ENCODE peak calls at places on chromosomes 4 and X, in four cellular contexts. One of them, this sample, is unnamed.

GRCh38 chrX:15072880-15073279 is 197.0 kb downstream of the ASB9 start:
- DNase-seq in activated T-cell treated with anti-CD3 and anti-CD28 coated beads for 1 hour: no peak
- DNase-seq in M059J: no peak
- DNase-seq in mesenteric fat pad: no peak
- DNase-seq in this sample: no peak

GRCh38 chr4:2898001-2898400 is 54.4 kb downstream of the ADD1 start:
- DNase-seq in activated T-cell treated with anti-CD3 and anti-CD28 coated beads for 1 hour: no peak
- DNase-seq in M059J: peak
- DNase-seq in mesenteric fat pad: no peak
- DNase-seq in this sample: no peak

GRCh38 chr4:17535906-17536305 is 20.9 kb downstream of the CLRN2 start:
- DNase-seq in activated T-cell treated with anti-CD3 and anti-CD28 coated beads for 1 hour: no peak
- DNase-seq in M059J: peak
- DNase-seq in mesenteric fat pad: no peak
- DNase-seq in this sample: no peak

GRCh38 chr4:111675746-111676145 is 469.5 kb upstream of the FAM241A start:
- DNase-seq in activated T-cell treated with anti-CD3 and anti-CD28 coated beads for 1 hour: no peak
- DNase-seq in M059J: no peak
- DNase-seq in mesenteric fat pad: no peak
- DNase-seq in this sample: no peak

GRCh38 chr4:127533028-127533700 is 99.6 kb upstream of the INTU start:
- DNase-seq in activated T-cell treated with anti-CD3 and anti-CD28 coated beads for 1 hour: no peak
- DNase-seq in M059J: no peak
- DNase-seq in mesenteric fat pad: no peak
- DNase-seq in this sample: no peak

GRCh38 chr4:47860305-47860704 is 22.4 kb upstream of the CORIN start:
- DNase-seq in activated T-cell treated with anti-CD3 and anti-CD28 coated beads for 1 hour: no peak
- DNase-seq in M059J: no peak
- DNase-seq in mesenteric fat pad: no peak
- DNase-seq in this sample: no peak

GRCh38 chr4:39415678-39416283 is 9.1 kb downstream of the KLB start:
- DNase-seq in activated T-cell treated with anti-CD3 and anti-CD28 coated beads for 1 hour: no peak
- DNase-seq in M059J: no peak
- DNase-seq in mesenteric fat pad: no peak
- DNase-seq in this sample: no peak

GRCh38 chrX:133335027-133335426 is 80.3 kb downstream of the GPC4 start:
- DNase-seq in activated T-cell treated with anti-CD3 and anti-CD28 coated beads for 1 hour: no peak
- DNase-seq in M059J: peak
- DNase-seq in mesenteric fat pad: no peak
- DNase-seq in this sample: no peak

GRCh38 chr4:109294006-109294405 is 8.5 kb downstream of the COL25A1 start:
- DNase-seq in activated T-cell treated with anti-CD3 and anti-CD28 coated beads for 1 hour: no peak
- DNase-seq in M059J: peak
- DNase-seq in mesenteric fat pad: no peak
- DNase-seq in this sample: no peak

GRCh38 chr4:32789026-32789608 is 2068.9 kb downstream of the PCDH7 start:
- DNase-seq in activated T-cell treated with anti-CD3 and anti-CD28 coated beads for 1 hour: no peak
- DNase-seq in M059J: peak
- DNase-seq in mesenteric fat pad: no peak
- DNase-seq in this sample: peak

GRCh38 chr4:128573781-128574508 is 235.6 kb upstream of the JADE1 start:
- DNase-seq in activated T-cell treated with anti-CD3 and anti-CD28 coated beads for 1 hour: no peak
- DNase-seq in M059J: peak
- DNase-seq in mesenteric fat pad: no peak
- DNase-seq in this sample: no peak